ENCODE peak calls at places on chromosome 17, in four cellular contexts. V is HepG2, B is A549, X is IMR-90. U is an unnamed sample.

GRCh38 chr17:44872131-44872768 is 24.6 kb downstream of the HIGD1B start:
- DNase-seq in V (no peak), B (no peak), X (no peak), U (no peak)

GRCh38 chr17:61314368-61315078 is 85.1 kb upstream of the TBX2 start:
- DNase-seq in V (no peak), B (no peak), X (peak; percentile 60), U (no peak)

GRCh38 chr17:75288784-75289121 is 480 bp downstream of the SLC25A19 start:
- DNase-seq in V (peak; percentile 69), B (no peak), X (no peak), U (peak; percentile 52)

GRCh38 chr17:78144146-78144719 is 2.0 kb upstream of the C17orf99 start:
- DNase-seq in V (no peak), B (peak; percentile 77), X (peak; percentile 76), U (no peak)

GRCh38 chr17:8375738-8376259 is 705 bp downstream of the KRABD2 start:
- DNase-seq in V (no peak), B (no peak), X (peak; percentile 29), U (no peak)

GRCh38 chr17:64178011-64178825 is 48.3 kb upstream of the ERN1 start:
- DNase-seq in V (peak; percentile 90), B (no peak), X (peak; percentile 56), U (no peak)

GRCh38 chr17:14092808-14093207 is 23.5 kb downstream of the COX10 start:
- DNase-seq in V (no peak), B (no peak), X (no peak), U (no peak)

GRCh38 chr17:8162232-8162996 is at the start of gene VAMP2:
- DNase-seq in V (no peak), B (peak; percentile 74), X (peak; percentile 50), U (no peak)

GRCh38 chr17:49834118-49834743 is 13.6 kb downstream of the TAC4 start:
- DNase-seq in V (no peak), B (no peak), X (peak; percentile 46), U (no peak)

GRCh38 chr17:7750321-7750821 is 32.8 kb downstream of the DNAH2 start:
- DNase-seq in V (no peak), B (no peak), X (peak; percentile 89), U (no peak)

DNA sequence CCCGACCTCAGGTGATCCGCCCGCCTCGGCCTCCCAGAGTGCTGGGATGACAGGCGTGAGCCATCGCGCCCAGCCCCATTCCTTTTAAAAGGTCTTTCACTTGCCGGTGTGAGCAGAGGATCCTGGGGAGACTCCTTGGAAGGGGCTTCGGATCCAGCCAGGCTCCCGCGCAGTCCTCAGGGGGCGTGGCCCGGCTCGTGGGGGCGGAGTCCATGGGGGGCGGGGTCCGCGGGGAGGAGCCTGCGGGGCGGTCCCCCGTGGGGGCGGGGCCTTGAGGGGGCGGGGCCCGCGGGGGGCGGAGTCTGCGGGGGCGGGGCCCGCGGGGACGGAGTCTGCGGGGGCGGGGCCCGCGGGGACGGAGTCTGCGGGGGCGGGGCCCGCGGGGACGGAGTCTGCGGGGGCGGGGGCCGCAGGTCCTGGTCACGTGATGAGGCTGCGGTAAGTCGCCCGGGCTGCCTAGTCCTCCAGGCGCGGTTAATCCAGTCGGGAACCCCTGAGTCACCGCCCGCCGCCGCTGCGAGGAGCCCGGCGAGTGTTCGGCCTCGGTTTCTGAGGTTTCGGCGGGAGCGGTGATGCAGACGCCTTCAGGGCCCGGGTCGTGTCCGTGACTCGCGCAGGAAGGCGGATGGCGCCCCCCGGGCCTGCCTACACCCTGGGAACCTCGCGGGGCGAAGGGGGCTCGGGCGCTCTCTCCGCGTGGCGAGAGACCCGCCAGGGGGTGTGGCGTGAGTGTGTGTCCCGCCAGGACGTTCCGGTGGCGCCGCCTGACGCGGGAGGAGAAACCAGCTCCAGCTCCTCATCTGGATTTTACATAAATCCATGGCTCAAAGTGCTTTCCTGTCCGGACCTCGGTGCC is 23.6 kb upstream of the ABR start:
- DNase-seq in V (no peak), B (peak; percentile 79), X (peak; percentile 51), U (peak; percentile 96)
- TF ChIP-seq BHLHE40 in V (no peak), B (no peak), X (peak; percentile 58), U (no peak)

GRCh38 chr17:33330877-33331276 is 37.8 kb upstream of the ASIC2 start:
- DNase-seq in V (no peak), B (peak; percentile 9), X (no peak), U (no peak)

GRCh38 chr17:33338242-33338641 is 45.1 kb upstream of the ASIC2 start:
- DNase-seq in V (no peak), B (no peak), X (no peak), U (no peak)

GRCh38 chr17:33334703-33335102 is 41.6 kb upstream of the ASIC2 start:
- DNase-seq in V (no peak), B (no peak), X (no peak), U (no peak)

DNA sequence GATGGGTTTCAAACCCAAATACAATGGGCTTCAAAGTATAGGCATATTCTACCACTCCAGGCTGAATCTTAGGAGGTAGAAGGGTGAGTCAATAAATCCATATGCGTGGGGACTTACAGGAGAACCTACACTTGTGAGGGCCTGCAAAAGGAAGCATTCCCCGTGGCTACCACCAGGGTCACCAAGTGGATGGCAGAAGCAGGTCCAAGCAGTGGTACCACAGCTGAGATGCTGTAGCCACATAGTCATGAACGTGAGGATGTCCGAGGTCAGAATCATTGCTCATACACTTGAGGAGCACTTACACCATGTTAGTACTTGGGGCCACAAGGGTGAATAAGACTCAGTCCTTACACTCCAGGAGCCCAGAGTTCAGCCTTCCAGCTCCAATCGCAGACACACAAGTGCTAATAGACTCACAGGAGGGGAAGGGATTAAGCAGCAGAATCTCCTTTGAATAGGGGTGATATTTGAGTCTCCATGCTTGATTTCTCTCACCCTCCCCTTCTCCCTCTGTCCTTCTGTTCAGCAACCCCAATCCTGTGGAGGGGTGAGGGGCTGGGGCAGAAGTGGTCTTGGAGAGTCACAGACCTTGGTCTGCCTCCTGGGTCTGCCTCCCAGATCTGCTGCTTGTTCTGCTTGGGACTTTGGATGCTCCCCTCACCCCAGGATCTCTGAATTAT is 42.5 kb upstream of the ASIC2 start:
- DNase-seq in V (no peak), B (peak; percentile 33), X (no peak), U (no peak)
- TF ChIP-seq BHLHE40 in V (no peak), B (no peak), X (no peak), U (no peak)

GRCh38 chr17:5110816-5111215 is 862 bp downstream of the ZNF232 start:
- DNase-seq in V (peak; percentile 10), B (no peak), X (no peak), U (no peak)
- TF ChIP-seq BHLHE40 in V (no peak), B (no peak), X (no peak), U (no peak)

GRCh38 chr17:43026610-43027009 is 1.6 kb downstream of the RND2 start:
- DNase-seq in V (no peak), B (no peak), X (no peak), U (no peak)

GRCh38 chr17:43025766-43026537 is 921 bp downstream of the RND2 start:
- DNase-seq in V (no peak), B (no peak), X (no peak), U (no peak)

GRCh38 chr17:43027091-43028032 is 2.3 kb downstream of the RND2 start:
- DNase-seq in V (no peak), B (no peak), X (no peak), U (no peak)

GRCh38 chr17:43024407-43025289 is at the start of gene RND2:
- DNase-seq in V (peak; percentile 91), B (peak; percentile 96), X (peak; percentile 96), U (peak; percentile 81)

GRCh38 chr17:43025290-43025657 is 243 bp downstream of the RND2 start:
- DNase-seq in V (no peak), B (no peak), X (no peak), U (no peak)
- TF ChIP-seq BHLHE40 in V (no peak), B (no peak), X (no peak), U (no peak)

DNA sequence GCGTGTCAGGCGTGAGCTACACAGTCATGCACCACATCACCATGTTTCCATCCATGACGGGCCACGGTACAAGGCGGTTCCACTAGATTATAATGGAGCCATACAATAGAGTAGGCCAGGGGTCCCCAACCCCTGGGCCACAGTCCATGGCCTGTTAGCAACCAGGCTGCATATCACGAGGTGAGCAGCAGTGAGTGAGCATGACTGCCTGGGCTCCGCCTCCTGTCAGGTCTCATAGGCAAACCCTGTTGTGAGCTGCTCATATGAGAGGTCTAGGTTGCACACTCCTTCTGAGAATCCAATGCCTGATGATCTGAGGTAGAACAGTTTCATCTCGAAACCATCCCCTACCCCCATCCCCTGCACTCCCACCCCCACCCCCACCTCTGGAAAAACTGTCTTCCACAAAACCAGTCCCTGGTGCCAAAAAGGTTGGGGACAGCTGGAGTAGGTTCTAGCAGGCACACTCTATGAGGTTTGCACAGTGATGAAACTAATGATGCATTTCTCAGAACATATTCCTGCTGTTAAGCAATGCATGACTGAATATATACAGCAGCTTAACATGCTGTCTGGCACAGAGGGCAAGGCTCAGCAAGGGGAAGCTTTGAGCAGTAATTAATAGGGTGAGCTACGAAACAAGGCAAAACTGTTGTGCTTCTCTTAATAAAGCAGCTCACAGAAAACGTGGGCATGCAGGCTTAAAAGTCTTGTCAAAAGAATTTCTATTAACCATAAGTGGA is 108.0 kb downstream of the VPS53 start:
- DNase-seq in V (no peak), B (peak; percentile 58), X (peak; percentile 46), U (no peak)
- TF ChIP-seq BHLHE40 in V (no peak), B (no peak), X (no peak), U (no peak)

GRCh38 chr17:72136692-72137550 is 16.1 kb downstream of the SOX9 start:
- DNase-seq in V (no peak), B (peak; percentile 62), X (peak; percentile 85), U (no peak)

GRCh38 chr17:72135546-72136325 is 14.9 kb downstream of the SOX9 start:
- DNase-seq in V (no peak), B (no peak), X (no peak), U (no peak)

GRCh38 chr17:72139213-72139612 is 18.4 kb downstream of the SOX9 start:
- DNase-seq in V (no peak), B (no peak), X (peak; percentile 85), U (no peak)

DNA sequence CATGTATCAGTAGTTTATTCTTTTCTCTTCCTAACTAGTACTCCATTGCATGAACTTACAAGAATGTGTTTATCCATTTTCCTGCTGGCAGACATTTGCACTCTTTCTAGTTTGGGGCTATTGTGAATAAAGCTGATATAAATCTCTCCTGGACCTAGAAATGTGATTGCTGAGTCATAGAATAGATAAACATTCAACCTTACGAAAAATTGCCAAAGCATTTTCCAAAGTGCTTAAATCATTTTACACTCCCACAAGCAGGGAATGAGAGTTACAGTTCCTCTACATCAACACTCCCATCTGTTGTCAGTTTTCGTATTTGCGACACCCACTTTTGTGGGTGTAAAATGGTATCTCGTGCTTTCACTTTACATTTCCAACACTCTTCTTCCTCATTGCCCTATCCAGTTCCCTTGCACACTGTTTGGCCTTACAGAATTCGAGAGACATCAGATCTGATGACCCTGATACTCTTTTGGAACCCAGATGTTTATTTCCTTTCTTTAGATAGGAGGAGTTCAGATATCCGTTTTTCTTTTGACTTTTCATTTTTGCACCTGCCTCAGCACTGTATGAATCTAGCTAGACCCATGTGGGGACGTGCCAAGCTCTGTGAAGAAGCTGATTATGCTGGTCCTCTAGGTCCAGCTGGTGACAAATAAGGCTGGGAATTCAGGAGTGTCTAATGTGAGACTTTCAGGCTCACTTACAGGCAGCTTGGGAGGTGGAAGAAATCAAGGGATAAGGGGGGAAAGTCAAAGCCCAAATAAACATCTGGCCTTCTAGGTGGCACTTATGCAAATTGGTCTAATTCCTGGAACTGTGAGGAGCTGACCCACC is 14.0 kb downstream of the SOX9 start:
- DNase-seq in V (no peak), B (no peak), X (peak; percentile 82), U (no peak)
- TF ChIP-seq BHLHE40 in V (no peak), B (no peak), X (no peak), U (no peak)